ENCODE peak calls at places on chromosome 20, in four cellular contexts. One of them, this sample, is unnamed. For H3F3A, the result is how much of the 10 kb centered on the place peaks cover.

GRCh38 chr20:41177636-41178035 is 40.3 kb downstream of the PLCG1 start:
- DNase-seq in GM23338: no peak
- DNase-seq in PC-9: peak
- DNase-seq in neural progenitor cell: no peak
- DNase-seq in this sample: peak

GRCh38 chr20:23114018-23114417 is 27.9 kb upstream of the CD93 start:
- DNase-seq in GM23338: no peak
- DNase-seq in PC-9: no peak
- DNase-seq in neural progenitor cell: no peak
- DNase-seq in this sample: no peak

GRCh38 chr20:57693002-57693582 is 16.7 kb downstream of the PMEPA1 start:
- DNase-seq in neural progenitor cell: no peak
- DNase-seq in PC-9: peak
- DNase-seq in GM23338: peak
- DNase-seq in this sample: peak

GRCh38 chr20:24102290-24102689 is 113.7 kb upstream of the GGTLC1 start:
- DNase-seq in GM23338: peak
- DNase-seq in PC-9: peak
- DNase-seq in neural progenitor cell: peak
- DNase-seq in this sample: peak

GRCh38 chr20:16672299-16672698 is 57.5 kb upstream of the SNRPB2 start:
- DNase-seq in neural progenitor cell: no peak
- DNase-seq in PC-9: no peak
- DNase-seq in GM23338: no peak
- DNase-seq in this sample: no peak

GRCh38 chr20:33086052-33086722 is 6.7 kb downstream of the BPIFB4 start:
- DNase-seq in GM23338: no peak
- DNase-seq in PC-9: no peak
- DNase-seq in neural progenitor cell: no peak
- DNase-seq in this sample: no peak

GRCh38 chr20:40866056-40866455 is 162.6 kb upstream of the TOP1 start:
- DNase-seq in neural progenitor cell: no peak
- DNase-seq in PC-9: no peak
- DNase-seq in GM23338: no peak
- DNase-seq in this sample: no peak

GRCh38 chr20:32333181-32333987 is 24.7 kb upstream of the ASXL1 start:
- DNase-seq in GM23338: no peak
- DNase-seq in PC-9: peak
- DNase-seq in neural progenitor cell: no peak
- DNase-seq in this sample: no peak

GRCh38 chr20:63931735-63932134 is 24.5 kb downstream of the UCKL1 start:
- DNase-seq in GM23338: no peak
- DNase-seq in PC-9: no peak
- DNase-seq in neural progenitor cell: no peak
- DNase-seq in this sample: no peak

GRCh38 chr20:22617160-22617559 is 32.8 kb upstream of the FOXA2 start:
- DNase-seq in neural progenitor cell: no peak
- DNase-seq in GM23338: no peak
- DNase-seq in PC-9: peak
- DNase-seq in this sample: peak

GRCh38 chr20:57059055-57059617 is 207.3 kb downstream of the BMP7 start:
- DNase-seq in neural progenitor cell: no peak
- DNase-seq in GM23338: no peak
- DNase-seq in PC-9: no peak
- DNase-seq in this sample: no peak

GRCh38 chr20:17556842-17557674 is 12.8 kb upstream of the DSTN start:
- DNase-seq in PC-9: peak
- DNase-seq in neural progenitor cell: no peak
- DNase-seq in GM23338: no peak
- DNase-seq in this sample: peak

GRCh38 chr20:32019156-32019510 is 8.9 kb downstream of the CCM2L start:
- DNase-seq in PC-9: peak
- DNase-seq in GM23338: peak
- DNase-seq in neural progenitor cell: peak
- DNase-seq in this sample: no peak

GRCh38 chr20:16098890-16099639 is 474.2 kb downstream of the KIF16B start:
- DNase-seq in PC-9: no peak
- DNase-seq in GM23338: no peak
- DNase-seq in neural progenitor cell: no peak
- DNase-seq in this sample: peak

GRCh38 chr20:57664476-57664875 is 44.2 kb upstream of the ZBP1 start:
- DNase-seq in GM23338: no peak
- DNase-seq in neural progenitor cell: no peak
- DNase-seq in PC-9: no peak
- DNase-seq in this sample: no peak

GRCh38 chr20:58652606-58653303 is 1.7 kb downstream of the STX16 start:
- DNase-seq in neural progenitor cell: peak
- DNase-seq in GM23338: no peak
- DNase-seq in PC-9: no peak
- DNase-seq in this sample: peak

GRCh38 chr20:54174452-54175175 is 828 bp upstream of the CYP24A1 start:
- DNase-seq in GM23338: peak
- DNase-seq in PC-9: no peak
- DNase-seq in neural progenitor cell: peak
- DNase-seq in this sample: peak
- TF ChIP-seq EZH2 in GM23338: peak
- TF ChIP-seq EZH2 in PC-9: no peak
- TF ChIP-seq EZH2 in neural progenitor cell: peak
- TF ChIP-seq EZH2 in this sample: no peak

DNA sequence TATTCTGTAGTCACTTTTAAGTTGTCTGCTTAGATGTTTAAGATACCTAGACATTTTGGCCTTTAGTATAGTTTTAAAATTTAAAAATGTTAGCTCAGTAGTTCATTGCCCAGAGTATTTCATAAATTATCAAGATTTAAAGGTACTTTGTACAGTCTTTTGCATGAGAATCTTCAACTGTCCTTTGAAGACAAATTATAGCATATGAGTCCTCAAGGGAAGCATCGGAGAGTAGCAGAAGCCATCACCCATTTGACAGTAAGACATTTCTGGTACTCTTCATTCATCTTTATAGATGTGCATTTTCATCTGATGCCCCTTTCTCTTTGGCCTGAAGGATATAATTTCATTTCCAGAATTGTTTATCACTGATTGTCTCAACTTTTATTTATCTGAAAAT is 89.5 kb downstream of the NCOA3 start:
- DNase-seq in neural progenitor cell: no peak
- DNase-seq in GM23338: no peak
- DNase-seq in PC-9: no peak
- DNase-seq in this sample: no peak
- H3F3A ChIP-seq in neural progenitor cell: under half
- H3F3A ChIP-seq in GM23338: under half
- H3F3A ChIP-seq in PC-9: half or more
- H3F3A ChIP-seq in this sample: under half

GRCh38 chr20:4110885-4111284 is 95.5 kb upstream of the RNF24 start:
- DNase-seq in PC-9: no peak
- DNase-seq in neural progenitor cell: no peak
- DNase-seq in GM23338: no peak
- DNase-seq in this sample: no peak

GRCh38 chr20:4109587-4109986 is 94.2 kb upstream of the RNF24 start:
- DNase-seq in PC-9: peak
- DNase-seq in neural progenitor cell: no peak
- DNase-seq in GM23338: no peak
- DNase-seq in this sample: peak

GRCh38 chr20:4109307-4109564 is 93.9 kb upstream of the RNF24 start:
- DNase-seq in neural progenitor cell: no peak
- DNase-seq in GM23338: no peak
- DNase-seq in PC-9: no peak
- DNase-seq in this sample: no peak

GRCh38 chr20:4111440-4112411 is 96.4 kb upstream of the RNF24 start:
- DNase-seq in neural progenitor cell: no peak
- DNase-seq in GM23338: no peak
- DNase-seq in PC-9: no peak
- DNase-seq in this sample: no peak

DNA sequence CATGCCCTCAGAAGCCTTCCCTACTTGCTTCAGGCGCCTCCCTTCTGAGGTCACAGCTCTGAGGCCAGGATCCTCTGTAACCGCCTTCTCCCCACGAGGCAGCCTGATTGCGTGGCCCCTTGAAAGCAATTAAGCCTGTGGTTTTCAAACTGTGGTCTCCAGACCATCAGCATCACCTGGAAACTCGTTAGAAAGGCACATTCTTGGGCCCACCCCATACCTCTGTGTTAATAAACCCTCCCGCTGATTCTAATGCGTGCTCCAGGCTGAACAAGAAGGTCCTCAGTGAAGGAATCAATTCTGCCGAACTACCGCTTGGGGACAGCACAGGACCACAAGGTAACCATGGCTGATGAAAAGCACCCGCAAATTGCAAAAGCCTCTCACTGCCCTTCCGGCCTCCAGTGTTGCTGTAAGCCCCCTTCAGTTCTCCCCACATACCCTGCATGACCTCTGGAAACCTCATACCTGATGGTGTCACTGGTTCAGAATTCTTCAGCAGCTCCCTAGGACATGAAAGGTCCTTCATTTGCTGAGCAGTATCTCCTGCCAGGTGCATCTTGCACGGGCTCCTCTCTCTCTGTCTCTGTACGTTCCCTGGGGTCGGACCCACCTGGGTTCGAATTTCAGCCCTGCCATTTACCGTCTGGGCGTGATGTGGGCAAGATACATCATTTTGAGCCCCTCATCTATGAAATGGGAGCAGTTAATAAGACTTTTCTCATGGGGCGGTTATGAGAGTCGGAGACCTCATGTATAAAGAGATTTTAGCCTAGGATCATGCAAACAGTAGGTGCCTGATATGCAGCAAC is 93.3 kb upstream of the RNF24 start:
- DNase-seq in neural progenitor cell: peak
- DNase-seq in GM23338: peak
- DNase-seq in PC-9: peak
- DNase-seq in this sample: peak
- TF ChIP-seq CTCF in neural progenitor cell: peak
- TF ChIP-seq CTCF in GM23338: peak
- TF ChIP-seq CTCF in PC-9: peak
- TF ChIP-seq CTCF in this sample: peak

GRCh38 chr20:3082955-3083952 is 1.3 kb downstream of the AVP start:
- DNase-seq in PC-9: no peak
- DNase-seq in neural progenitor cell: peak
- DNase-seq in GM23338: peak
- DNase-seq in this sample: no peak
- TF ChIP-seq EZH2 in PC-9: no peak
- TF ChIP-seq EZH2 in neural progenitor cell: peak
- TF ChIP-seq EZH2 in GM23338: peak
- TF ChIP-seq EZH2 in this sample: no peak

DNA sequence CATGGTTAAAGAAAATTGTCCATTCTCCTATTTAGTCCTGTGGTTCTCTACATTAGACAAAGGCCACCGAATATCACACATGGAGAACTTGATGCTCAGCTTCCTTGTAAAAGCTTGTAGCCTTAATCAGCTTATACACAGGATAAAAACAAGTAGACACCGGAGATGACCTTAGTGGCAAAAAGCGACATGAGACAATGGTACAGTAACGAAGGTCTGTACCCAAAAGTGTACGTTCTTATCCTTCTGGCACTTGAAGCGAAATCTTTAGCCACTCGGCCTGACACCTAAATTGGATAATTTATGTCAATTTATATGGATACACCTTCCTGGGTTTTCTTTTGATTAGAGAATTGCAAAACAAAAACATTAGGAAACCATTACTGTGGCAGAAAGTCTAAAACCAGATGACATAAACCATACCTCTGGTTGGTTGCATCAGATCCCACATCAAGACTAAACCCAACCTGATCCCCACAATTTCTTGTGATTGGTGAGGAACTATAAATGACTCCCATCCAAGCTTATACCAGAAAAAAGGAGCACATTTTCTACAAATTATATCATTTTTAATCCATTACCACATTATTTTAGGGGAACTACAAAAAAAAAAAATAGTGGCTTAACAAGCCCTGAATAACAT is 6.1 kb downstream of the RBM39 start:
- DNase-seq in PC-9: no peak
- DNase-seq in GM23338: no peak
- DNase-seq in neural progenitor cell: no peak
- DNase-seq in this sample: no peak
- H3F3A ChIP-seq in PC-9: half or more
- H3F3A ChIP-seq in GM23338: under half
- H3F3A ChIP-seq in neural progenitor cell: half or more
- H3F3A ChIP-seq in this sample: under half

GRCh38 chr20:45459606-45460005 is 9.9 kb upstream of the WFDC2 start:
- DNase-seq in neural progenitor cell: no peak
- DNase-seq in GM23338: no peak
- DNase-seq in PC-9: no peak
- DNase-seq in this sample: peak

GRCh38 chr20:45452238-45452637 is 17.3 kb upstream of the WFDC2 start:
- DNase-seq in neural progenitor cell: no peak
- DNase-seq in GM23338: no peak
- DNase-seq in PC-9: no peak
- DNase-seq in this sample: no peak

GRCh38 chr20:45452772-45453171 is 16.8 kb upstream of the WFDC2 start:
- DNase-seq in GM23338: no peak
- DNase-seq in neural progenitor cell: no peak
- DNase-seq in PC-9: no peak
- DNase-seq in this sample: no peak

GRCh38 chr20:45461225-45461624 is 8.3 kb upstream of the WFDC2 start:
- DNase-seq in neural progenitor cell: no peak
- DNase-seq in PC-9: no peak
- DNase-seq in GM23338: no peak
- DNase-seq in this sample: no peak

DNA sequence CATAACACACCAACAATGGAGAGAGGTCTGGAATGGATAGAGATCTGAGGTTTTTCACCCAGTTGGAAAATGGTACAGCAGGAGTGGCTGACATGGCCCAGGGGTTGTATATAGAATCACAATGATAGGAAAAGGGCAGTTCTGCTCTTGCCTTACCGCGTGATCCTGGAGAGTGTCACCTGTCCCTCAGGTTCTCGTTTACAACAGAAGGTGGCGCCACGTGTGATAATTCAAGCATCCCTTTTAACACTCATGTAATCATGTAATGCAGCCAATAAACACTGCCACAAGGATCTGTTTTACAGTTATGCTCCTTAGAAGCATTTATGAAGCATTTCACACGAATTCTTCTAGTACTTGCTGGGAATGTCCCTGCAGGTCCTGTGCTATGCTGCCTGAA is 12.9 kb upstream of the WFDC2 start:
- DNase-seq in GM23338: peak
- DNase-seq in PC-9: peak
- DNase-seq in neural progenitor cell: peak
- DNase-seq in this sample: peak
- TF ChIP-seq CTCF in GM23338: peak
- TF ChIP-seq CTCF in PC-9: peak
- TF ChIP-seq CTCF in neural progenitor cell: peak
- TF ChIP-seq CTCF in this sample: peak

DNA sequence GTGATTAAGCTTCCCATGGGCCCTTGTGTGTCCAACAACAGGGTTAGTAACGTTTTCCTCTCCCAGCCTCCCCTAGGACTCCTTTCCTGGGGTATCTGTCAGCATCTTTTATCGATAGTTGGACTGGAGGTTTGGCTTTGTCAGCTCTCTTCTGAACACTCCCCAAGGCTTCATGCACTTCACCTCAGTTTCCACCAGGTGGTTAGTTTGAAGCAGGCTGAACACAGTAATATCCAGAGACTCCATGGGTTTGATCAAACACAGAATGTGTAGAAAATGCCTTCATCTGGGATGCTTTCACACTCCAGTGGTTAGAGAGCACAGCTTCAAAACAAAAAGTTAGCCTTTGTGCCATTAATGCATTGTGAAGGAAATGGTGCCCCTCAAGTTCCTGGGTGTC is 139.1 kb downstream of the SLC24A3 start:
- DNase-seq in neural progenitor cell: no peak
- DNase-seq in PC-9: no peak
- DNase-seq in GM23338: peak
- DNase-seq in this sample: no peak
- TF ChIP-seq EZH2 in neural progenitor cell: no peak
- TF ChIP-seq EZH2 in PC-9: no peak
- TF ChIP-seq EZH2 in GM23338: no peak
- TF ChIP-seq EZH2 in this sample: no peak

This sample was measured in PC-3.